ENCODE peak calls at places on chromosomes 16 and 17, in nine cellular contexts. M is A549, X is WTC11, G is GM12878, Y is endothelial cell of umbilical vein, N is SK-N-SH, Z is HCT116, F is H1, A is HepG2. I is an unnamed sample.

GRCh38 chr16:56269276-56269675 is 78.0 kb downstream of the GNAO1 start:
- DNase-seq in M (no peak), X (no peak), G (no peak), Y (no peak), N (no peak), Z (no peak), F (no peak), A (no peak), I (no peak)

GRCh38 chr17:71201639-71202038 is 919.2 kb upstream of the SOX9 start:
- DNase-seq in M (no peak), X (no peak), G (no peak), Y (no peak), N (no peak), Z (no peak), F (no peak), A (no peak), I (no peak)

GRCh38 chr16:4936181-4936990 is 562 bp downstream of the PPL start:
- DNase-seq in M (peak), X (peak), G (no peak), Y (no peak), N (peak), Z (no peak), F (peak), A (no peak), I (no peak)

GRCh38 chr16:1397779-1398178 is 16.7 kb downstream of the UNKL start:
- DNase-seq in M (no peak), X (no peak), G (no peak), Y (no peak), N (peak), Z (no peak), F (no peak), A (no peak), I (no peak)

GRCh38 chr17:75684924-75685323 is 17.8 kb downstream of the SAP30BP start:
- DNase-seq in M (peak), X (no peak), G (no peak), Y (no peak), N (no peak), Z (no peak), F (no peak), A (no peak), I (no peak)

GRCh38 chr17:17739388-17740066 is 58.3 kb downstream of the RAI1 start:
- DNase-seq in M (peak), X (no peak), G (no peak), Y (peak), N (peak), Z (no peak), F (no peak), A (no peak), I (no peak)

GRCh38 chr17:7263071-7263800 is 958 bp upstream of the CLDN7 start:
- DNase-seq in M (peak), X (peak), G (no peak), Y (no peak), N (peak), Z (peak), F (peak), A (no peak), I (no peak)

GRCh38 chr17:13346081-13346533 is 255.6 kb downstream of the HS3ST3A1 start:
- DNase-seq in M (no peak), X (peak), G (no peak), Y (no peak), N (no peak), Z (no peak), F (no peak), A (no peak), I (peak)

GRCh38 chr16:17211797-17212196 is 259.0 kb downstream of the XYLT1 start:
- DNase-seq in M (peak), X (peak), G (no peak), Y (no peak), N (peak), Z (peak), F (peak), A (peak), I (peak)

GRCh38 chr17:76612977-76613851 is 27.6 kb upstream of the ST6GALNAC2 start:
- DNase-seq in M (peak), X (peak), G (no peak), Y (no peak), N (no peak), Z (peak), F (peak), A (peak), I (peak)

GRCh38 chr17:28315846-28316705 is 2.9 kb upstream of the TMEM97 start:
- DNase-seq in M (no peak), X (no peak), G (no peak), Y (no peak), N (no peak), Z (no peak), F (no peak), A (no peak), I (no peak)

GRCh38 chr17:1939979-1940809 is 84.9 kb downstream of the RTN4RL1 start:
- DNase-seq in M (no peak), X (no peak), G (no peak), Y (no peak), N (peak), Z (no peak), F (no peak), A (no peak), I (no peak)

GRCh38 chr16:84999200-84999599 is 12.1 kb downstream of the ZDHHC7 start:
- DNase-seq in M (peak), X (no peak), G (no peak), Y (peak), N (no peak), Z (no peak), F (no peak), A (peak), I (no peak)

GRCh38 chr16:24701521-24701951 is 27.9 kb upstream of the TNRC6A start:
- DNase-seq in M (peak), X (no peak), G (no peak), Y (peak), N (no peak), Z (no peak), F (no peak), A (no peak), I (no peak)

GRCh38 chr17:35021520-35022380 is 41.4 kb downstream of the LIG3 start:
- DNase-seq in M (no peak), X (no peak), G (no peak), Y (no peak), N (no peak), Z (no peak), F (no peak), A (no peak), I (no peak)

GRCh38 chr16:27406729-27407128 is 4.8 kb downstream of the IL21R start:
- DNase-seq in M (no peak), X (no peak), G (no peak), Y (no peak), N (no peak), Z (no peak), F (no peak), A (no peak), I (no peak)

GRCh38 chr16:20901068-20901440 is 483 bp downstream of the LYRM1 start:
- DNase-seq in M (no peak), X (no peak), G (no peak), Y (no peak), N (no peak), Z (no peak), F (no peak), A (no peak), I (no peak)

GRCh38 chr16:74837056-74837455 is 62.4 kb upstream of the FA2H start:
- DNase-seq in M (no peak), X (no peak), G (no peak), Y (peak), N (no peak), Z (no peak), F (no peak), A (no peak), I (no peak)

GRCh38 chr16:12896562-12896961 is 4.8 kb upstream of the SHISA9 start:
- DNase-seq in M (peak), X (peak), G (no peak), Y (peak), N (peak), Z (peak), F (no peak), A (peak), I (peak)
- TF ChIP-seq MAX in M (no peak), X (no peak), G (no peak), Y (no peak), N (no peak), Z (no peak), F (no peak), A (no peak), I (no peak)

GRCh38 chr17:48550313-48551205 is 5.7 kb upstream of the HOXB2 start:
- DNase-seq in M (no peak), X (peak), G (no peak), Y (no peak), N (no peak), Z (no peak), F (no peak), A (no peak), I (no peak)
- TF ChIP-seq CTCF in M (peak), X (peak), G (no peak), Y (peak), N (peak), Z (no peak), F (peak), A (no peak), I (no peak)

GRCh38 chr17:15083225-15083624 is 181.9 kb downstream of the PMP22 start:
- DNase-seq in M (no peak), X (no peak), G (no peak), Y (no peak), N (no peak), Z (no peak), F (no peak), A (no peak), I (no peak)
- TF ChIP-seq MAX in M (no peak), X (no peak), G (no peak), Y (no peak), N (no peak), Z (no peak), F (no peak), A (no peak), I (no peak)

GRCh38 chr16:87635541-87636049 is 33.3 kb downstream of the JPH3 start:
- DNase-seq in M (peak), X (peak), G (no peak), Y (peak), N (peak), Z (peak), F (peak), A (peak), I (peak)
- TF ChIP-seq CTCF in M (peak), X (no peak), G (peak), Y (peak), N (peak), Z (peak), F (peak), A (peak), I (peak)

GRCh38 chr16:80323187-80323807 is 217.5 kb upstream of the DYNLRB2 start:
- DNase-seq in M (no peak), X (no peak), G (no peak), Y (no peak), N (no peak), Z (no peak), F (no peak), A (no peak), I (no peak)

GRCh38 chr16:80324371-80324770 is 216.4 kb upstream of the DYNLRB2 start:
- DNase-seq in M (no peak), X (no peak), G (no peak), Y (no peak), N (no peak), Z (no peak), F (no peak), A (no peak), I (no peak)

GRCh38 chr16:80330803-80331202 is 210.0 kb upstream of the DYNLRB2 start:
- DNase-seq in M (no peak), X (no peak), G (no peak), Y (no peak), N (no peak), Z (no peak), F (no peak), A (no peak), I (no peak)

GRCh38 chr16:80323808-80324195 is 217.0 kb upstream of the DYNLRB2 start:
- DNase-seq in M (no peak), X (no peak), G (no peak), Y (no peak), N (no peak), Z (no peak), F (no peak), A (no peak), I (no peak)

GRCh38 chr16:80327740-80328139 is 213.1 kb upstream of the DYNLRB2 start:
- DNase-seq in M (no peak), X (no peak), G (no peak), Y (no peak), N (no peak), Z (no peak), F (no peak), A (no peak), I (no peak)
- TF ChIP-seq MAX in M (no peak), X (no peak), G (no peak), Y (no peak), N (no peak), Z (no peak), F (no peak), A (no peak), I (no peak)

DNA sequence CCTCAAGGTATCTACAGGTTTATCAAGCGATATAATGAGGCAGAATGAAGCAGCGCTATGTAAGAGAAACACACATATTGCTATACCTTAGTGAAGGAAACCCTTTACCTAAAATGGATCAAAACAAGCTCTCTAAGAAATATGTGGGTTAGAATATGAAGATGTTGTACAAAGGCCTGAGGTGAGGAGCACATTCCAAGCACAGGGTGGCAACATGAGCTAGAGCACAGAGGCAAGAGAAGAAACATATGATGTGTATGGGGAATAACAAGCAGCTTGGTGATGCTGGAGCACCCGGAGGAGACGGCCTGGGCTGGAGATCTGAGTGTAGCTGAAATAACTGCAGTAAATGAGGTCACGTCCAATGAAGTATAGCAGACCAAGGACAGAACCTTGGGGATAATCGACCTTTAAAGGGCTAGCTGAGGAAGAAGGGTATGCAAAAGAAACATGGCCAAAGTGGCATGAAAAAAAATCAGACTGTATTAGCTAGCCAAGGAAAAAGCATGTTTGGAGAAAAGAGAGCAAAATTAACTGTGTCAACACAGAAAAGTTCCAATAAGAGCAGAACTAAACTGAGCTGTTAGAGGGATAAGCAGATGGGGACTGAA is 44.0 kb downstream of the MARVELD3 start:
- DNase-seq in M (peak), X (no peak), G (no peak), Y (no peak), N (no peak), Z (no peak), F (no peak), A (no peak), I (no peak)
- TF ChIP-seq CTCF in M (no peak), X (no peak), G (no peak), Y (no peak), N (no peak), Z (no peak), F (no peak), A (peak), I (no peak)